ENCODE peak calls at places on chromosome 2, in five cellular contexts. Y is heart left ventricle, P is Peyer's patch, E is HCT116, X is adrenal gland. B is an unnamed sample.

GRCh38 chr2:207181526-207182274 is 16.0 kb upstream of the KLF7 start:
- DNase-seq in E (no peak), P (no peak), Y (no peak), X (no peak), B (no peak)

GRCh38 chr2:95056461-95057459 is 31.3 kb downstream of the MAL start:
- DNase-seq in Y (no peak), E (no peak), P (no peak), X (no peak), B (no peak)

GRCh38 chr2:65789923-65790675 is 357.7 kb upstream of the SPRED2 start:
- DNase-seq in E (no peak), P (no peak), X (no peak), Y (no peak), B (no peak)

GRCh38 chr2:173555833-173556232 is 201.2 kb downstream of the CDCA7 start:
- DNase-seq in X (no peak), Y (no peak), E (no peak), P (no peak), B (no peak)

GRCh38 chr2:2641541-2642410 is 310.7 kb upstream of the MYT1L start:
- DNase-seq in P (no peak), X (no peak), Y (no peak), E (no peak), B (no peak)

GRCh38 chr2:161569401-161569800 is 54.8 kb upstream of the SLC4A10 start:
- DNase-seq in P (no peak), Y (no peak), X (no peak), E (no peak), B (no peak)

GRCh38 chr2:149037851-149038250 is 648 bp upstream of the LYPD6B start:
- DNase-seq in P (no peak), X (no peak), E (peak), Y (no peak), B (no peak)

GRCh38 chr2:37020887-37021796 is 54.8 kb upstream of the STRN start:
- DNase-seq in P (no peak), Y (no peak), E (no peak), X (no peak), B (no peak)

GRCh38 chr2:69755862-69756467 is 14.0 kb downstream of the ANXA4 start:
- DNase-seq in X (no peak), E (peak), P (no peak), Y (no peak), B (peak)

GRCh38 chr2:149329470-149330126 is 789 bp upstream of the LYPD6 start:
- DNase-seq in X (no peak), E (peak), P (no peak), Y (no peak), B (peak)

GRCh38 chr2:224260605-224261004 is 141.3 kb downstream of the FAM124B start:
- DNase-seq in E (no peak), X (no peak), P (no peak), Y (no peak), B (no peak)

GRCh38 chr2:56448403-56448998 is 264.7 kb downstream of the CCDC85A start:
- DNase-seq in E (no peak), P (no peak), Y (no peak), X (no peak), B (no peak)

GRCh38 chr2:234797566-234798250 is 154.1 kb upstream of the SH3BP4 start:
- DNase-seq in P (no peak), E (no peak), X (no peak), Y (no peak), B (no peak)

GRCh38 chr2:110883401-110883800 is 151.0 kb downstream of the ACOXL start:
- DNase-seq in X (no peak), E (no peak), P (no peak), Y (no peak), B (no peak)

GRCh38 chr2:236666646-236667204 is 97.1 kb downstream of the ACKR3 start:
- DNase-seq in X (no peak), E (no peak), Y (no peak), P (peak), B (no peak)

GRCh38 chr2:16608661-16609643 is 56.7 kb downstream of the CYRIA start:
- DNase-seq in E (peak), X (peak), P (peak), Y (peak), B (peak)

GRCh38 chr2:45754087-45755015 is 102.9 kb downstream of the PRKCE start:
- DNase-seq in Y (no peak), P (no peak), X (no peak), E (no peak), B (no peak)

GRCh38 chr2:219017166-219017931 is 24.0 kb downstream of the CFAP65 start:
- DNase-seq in X (no peak), Y (no peak), E (no peak), P (no peak), B (no peak)

GRCh38 chr2:216034065-216034464 is 20.7 kb upstream of the MREG start:
- DNase-seq in X (peak), P (peak), E (peak), Y (peak), B (no peak)

GRCh38 chr2:152594022-152594712 is 123.1 kb downstream of the PRPF40A start:
- DNase-seq in Y (peak), E (no peak), X (no peak), P (no peak), B (no peak)

GRCh38 chr2:85066006-85066405 is 67.2 kb upstream of the TCF7L1 start:
- DNase-seq in Y (no peak), X (no peak), E (no peak), P (no peak), B (no peak)

GRCh38 chr2:120667981-120668380 is 67.7 kb upstream of the GLI2 start:
- DNase-seq in Y (no peak), E (no peak), X (no peak), P (no peak), B (no peak)

GRCh38 chr2:230949966-230950832 is 25.2 kb upstream of the GPR55 start:
- DNase-seq in P (no peak), E (no peak), Y (no peak), X (no peak), B (no peak)

GRCh38 chr2:231666171-231667095 is 41.9 kb upstream of the PTMA start:
- DNase-seq in P (peak), X (peak), E (peak), Y (peak), B (peak)

GRCh38 chr2:6113796-6114195 is 421.6 kb downstream of the SOX11 start:
- DNase-seq in P (no peak), Y (no peak), E (no peak), X (no peak), B (no peak)

DNA sequence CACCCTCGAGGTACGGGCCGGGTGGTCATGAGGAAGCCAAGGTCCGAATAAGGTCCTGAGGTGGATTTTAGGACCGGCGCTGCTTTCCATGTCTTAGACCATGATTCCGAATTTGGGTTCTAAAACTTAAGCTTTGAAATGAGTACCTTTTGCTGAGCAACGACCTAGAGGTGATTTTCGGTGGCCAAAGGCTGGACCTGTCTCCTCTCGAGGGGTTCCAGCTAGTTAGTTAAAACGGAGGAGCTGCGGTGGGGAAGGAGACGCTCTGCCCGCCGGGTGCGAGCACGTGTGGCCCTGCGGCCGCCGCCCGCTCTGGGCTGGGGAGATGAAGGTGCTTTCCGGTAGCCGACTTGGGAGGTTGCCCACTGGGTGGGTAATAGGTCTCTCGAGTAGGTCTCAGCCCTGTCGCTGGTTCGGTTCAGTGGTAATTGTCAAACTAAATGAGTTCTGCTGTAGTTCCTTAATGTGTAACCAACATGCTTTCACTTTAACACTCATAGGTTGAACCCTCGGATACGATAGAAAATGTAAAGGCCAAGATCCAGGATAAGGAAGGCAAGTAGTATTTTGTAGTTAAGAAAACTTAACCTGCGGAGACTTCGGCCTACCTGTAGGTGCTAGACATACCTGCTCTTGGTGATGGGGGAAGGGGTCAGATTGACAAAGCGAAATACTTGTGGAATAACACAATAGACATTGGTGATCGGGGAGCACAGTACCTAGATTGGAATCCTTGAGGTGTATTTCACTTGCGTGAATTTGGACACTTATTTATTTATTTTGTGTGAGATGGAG is 572 bp downstream of the RPS27A start:
- DNase-seq in X (peak), P (no peak), E (no peak), Y (peak), B (no peak)
- TF ChIP-seq POLR2A in X (no peak), P (no peak), E (no peak), Y (no peak), B (no peak)

GRCh38 chr2:10132043-10132575 is 9.6 kb downstream of the RRM2 start:
- DNase-seq in Y (no peak), X (no peak), E (no peak), P (no peak), B (no peak)

GRCh38 chr2:10135296-10136089 is 13.0 kb downstream of the RRM2 start:
- DNase-seq in E (no peak), P (no peak), Y (no peak), X (no peak), B (peak)

GRCh38 chr2:10129490-10129889 is 7.0 kb downstream of the RRM2 start:
- DNase-seq in X (no peak), P (no peak), Y (no peak), E (no peak), B (no peak)

GRCh38 chr2:10133007-10133647 is 10.6 kb downstream of the RRM2 start:
- DNase-seq in X (no peak), Y (no peak), P (no peak), E (no peak), B (no peak)

GRCh38 chr2:10132596-10132995 is 10.1 kb downstream of the RRM2 start:
- DNase-seq in X (no peak), Y (no peak), E (no peak), P (no peak), B (no peak)
- TF ChIP-seq POLR2A in X (no peak), Y (no peak), E (no peak), P (no peak), B (no peak)

DNA sequence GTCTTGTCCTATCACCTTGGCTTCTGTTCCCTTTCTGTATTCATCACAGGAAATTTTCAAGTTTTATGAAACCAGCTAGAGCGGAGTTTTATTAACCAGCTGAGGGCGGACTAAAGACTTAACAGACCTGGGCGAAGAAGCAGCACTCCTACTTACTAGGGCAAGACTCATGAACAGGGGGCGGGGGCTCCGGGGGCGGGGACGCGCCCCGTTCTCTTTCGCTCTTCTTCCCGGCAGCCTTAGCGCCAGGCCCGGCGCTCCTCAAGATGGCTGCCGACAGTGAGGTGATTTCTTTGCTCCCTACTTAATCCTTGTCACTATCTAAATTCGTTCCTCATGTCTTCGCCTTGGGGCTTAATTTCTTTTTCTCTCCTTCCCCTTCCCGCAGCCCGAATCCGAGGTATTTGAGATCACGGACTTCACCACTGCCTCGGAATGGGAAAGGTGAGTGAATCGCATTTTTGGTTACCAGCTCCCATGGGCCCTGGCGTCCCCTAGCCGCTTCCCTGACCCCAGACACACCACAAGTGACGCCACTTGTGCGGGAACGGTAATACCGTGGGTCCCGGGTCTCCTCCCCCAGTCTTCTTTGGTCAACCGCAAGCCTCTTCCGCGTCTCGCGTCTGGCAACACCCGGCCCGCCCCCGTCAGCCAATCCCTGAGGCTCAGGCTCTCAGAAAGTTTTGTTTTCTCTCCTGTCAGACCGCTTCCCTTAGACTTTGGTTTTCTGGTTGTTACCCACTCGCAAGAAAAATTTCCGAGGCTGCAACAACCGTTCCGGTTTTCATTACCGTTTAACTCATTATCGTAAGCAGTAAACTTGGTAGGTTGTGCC is at the start of gene RAB3GAP1:
- DNase-seq in E (peak), Y (peak), X (peak), P (peak), B (peak)
- TF ChIP-seq POLR2A in E (peak), Y (no peak), X (peak), P (peak), B (peak)

GRCh38 chr2:226717719-226718118 is 81.9 kb downstream of the IRS1 start:
- DNase-seq in Y (no peak), P (no peak), E (no peak), X (no peak), B (no peak)
- TF ChIP-seq POLR2A in Y (no peak), P (no peak), E (no peak), X (no peak), B (no peak)

GRCh38 chr2:26298286-26298637 is 47.7 kb upstream of the SELENOI start:
- DNase-seq in E (no peak), P (no peak), X (no peak), Y (no peak), B (no peak)

GRCh38 chr2:26299488-26300092 is 46.4 kb upstream of the SELENOI start:
- DNase-seq in Y (no peak), P (peak), E (no peak), X (no peak), B (no peak)

GRCh38 chr2:26300234-26300641 is 45.7 kb upstream of the SELENOI start:
- DNase-seq in X (no peak), E (no peak), P (no peak), Y (peak), B (no peak)

GRCh38 chr2:26297061-26297460 is 48.9 kb upstream of the SELENOI start:
- DNase-seq in E (no peak), Y (no peak), P (no peak), X (no peak), B (no peak)

DNA sequence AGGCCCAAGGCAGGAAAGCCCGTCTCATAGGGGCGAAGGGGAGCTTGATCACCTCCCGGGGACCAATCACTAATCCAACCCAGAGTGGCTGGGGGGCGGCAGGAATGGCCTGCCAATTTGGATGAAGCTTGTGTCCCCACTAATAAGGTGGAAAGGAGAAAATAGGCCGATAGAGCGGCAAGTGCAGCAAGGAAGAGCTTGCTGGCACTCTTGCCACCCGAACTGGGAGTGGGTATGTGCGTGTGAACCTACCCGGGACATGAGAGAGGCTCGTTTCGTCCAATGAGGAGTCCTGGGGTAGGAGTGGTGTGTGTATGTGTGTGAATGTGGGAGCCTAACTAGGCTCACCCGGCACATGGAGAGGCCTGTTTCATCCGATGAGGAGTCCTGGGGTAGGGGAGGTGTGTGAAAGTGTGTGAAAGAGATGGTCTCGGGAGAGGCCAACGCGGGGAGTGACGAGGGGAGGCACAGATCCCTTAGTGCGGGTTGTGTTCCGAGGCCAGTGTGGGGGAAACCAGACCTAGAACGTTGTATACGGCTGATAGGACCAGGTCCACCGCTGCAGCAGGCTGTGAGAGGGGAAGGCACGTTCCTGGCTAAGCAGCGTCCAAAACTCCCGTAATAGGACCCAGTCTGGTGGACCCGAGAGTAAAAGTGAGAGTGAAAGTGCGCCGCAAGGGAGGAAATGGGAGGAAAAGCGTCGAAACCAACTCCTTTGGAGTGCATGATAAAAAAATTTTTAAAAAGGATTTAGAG is 47.1 kb upstream of the SELENOI start:
- DNase-seq in Y (no peak), X (peak), E (no peak), P (peak), B (no peak)
- TF ChIP-seq POLR2A in Y (no peak), X (peak), E (no peak), P (no peak), B (no peak)

DNA sequence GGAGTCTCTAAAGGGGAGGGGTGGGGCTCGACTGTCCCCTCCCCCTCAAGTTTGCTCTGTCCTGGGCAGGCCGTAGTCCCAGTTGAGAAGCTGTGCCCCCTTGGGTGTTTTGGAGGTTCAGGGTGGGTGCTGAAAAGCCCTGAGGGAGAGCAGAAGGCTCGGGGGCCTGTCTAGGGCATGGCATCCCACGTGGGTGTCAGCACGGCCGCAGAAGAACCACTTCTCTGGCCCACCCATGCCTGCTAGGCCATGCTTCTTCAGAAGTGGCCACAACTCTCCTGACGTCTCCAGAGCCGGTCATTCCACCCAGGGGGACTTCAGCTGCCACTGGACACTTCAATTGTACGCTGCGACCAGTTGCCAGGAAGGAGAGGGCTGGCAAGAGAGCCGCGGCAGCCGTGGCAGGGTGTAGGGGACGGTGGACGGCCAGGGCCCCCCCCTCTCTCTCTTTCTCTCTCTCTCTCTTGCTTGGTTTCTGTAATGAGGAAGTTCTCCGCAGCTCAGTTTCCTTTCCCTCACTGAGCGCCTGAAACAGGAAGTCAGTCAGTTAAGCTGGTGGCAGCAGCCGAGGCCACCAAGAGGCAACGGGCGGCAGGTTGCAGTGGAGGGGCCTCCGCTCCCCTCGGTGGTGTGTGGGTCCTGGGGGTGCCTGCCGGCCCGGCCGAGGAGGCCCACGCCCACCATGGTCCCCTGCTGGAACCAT is at the start of gene INPP5D:
- DNase-seq in X (peak), P (peak), E (no peak), Y (peak), B (no peak)
- TF ChIP-seq POLR2A in X (peak), P (no peak), E (no peak), Y (no peak), B (no peak)

GRCh38 chr2:54673501-54673998 is 49.9 kb upstream of the EML6 start:
- DNase-seq in X (peak), P (peak), Y (peak), E (no peak), B (no peak)
- TF ChIP-seq POLR2A in X (peak), P (no peak), Y (no peak), E (no peak), B (no peak)

B was measured in H54.